ENCODE peak calls at places on chromosomes 2 and 18, in five cellular contexts. M, G, J, F and Z are unnamed samples.

GRCh38 chr2:41242001-41242331 is 790.1 kb upstream of the SLC8A1 start:
- DNase-seq in M (no peak), J (no peak), G (no peak), F (no peak), Z (no peak)

GRCh38 chr18:51066273-51066672 is 36.3 kb downstream of the SMAD4 start:
- DNase-seq in J (no peak), G (no peak), M (no peak), F (no peak), Z (no peak)

GRCh38 chr2:202541137-202541536 is 93.6 kb upstream of the FAM117B start:
- DNase-seq in M (no peak), F (no peak), G (no peak), J (no peak), Z (no peak)

GRCh38 chr18:50610349-50610748 is 50.5 kb downstream of the MAPK4 start:
- DNase-seq in G (peak), F (no peak), J (no peak), M (no peak), Z (no peak)

GRCh38 chr18:3511980-3512379 is 62.0 kb downstream of the TGIF1 start:
- DNase-seq in F (no peak), M (peak), G (no peak), J (no peak), Z (no peak)

GRCh38 chr2:212288308-212288707 is 250.3 kb downstream of the ERBB4 start:
- DNase-seq in J (no peak), G (no peak), F (no peak), M (no peak), Z (no peak)

GRCh38 chr2:221588306-221588985 is 16.3 kb upstream of the EPHA4 start:
- DNase-seq in G (no peak), J (no peak), M (no peak), F (no peak), Z (no peak)

GRCh38 chr2:55843096-55843991 is 80.2 kb downstream of the EFEMP1 start:
- DNase-seq in G (peak), J (peak), M (peak), F (no peak), Z (no peak)

GRCh38 chr2:100731535-100731981 is 88.4 kb upstream of the NPAS2 start:
- DNase-seq in F (no peak), J (no peak), G (no peak), M (no peak), Z (no peak)

GRCh38 chr2:16201876-16202642 is 261.7 kb downstream of the MYCN start:
- DNase-seq in M (no peak), G (no peak), F (no peak), J (peak), Z (no peak)

GRCh38 chr2:80238692-80239469 is 65.7 kb downstream of the LRRTM1 start:
- DNase-seq in F (no peak), G (peak), M (peak), J (peak), Z (peak)

GRCh38 chr2:95025406-95026319 is at the start of gene MAL:
- DNase-seq in J (no peak), G (no peak), F (no peak), M (peak), Z (no peak)

GRCh38 chr2:238220892-238221521 is 17.5 kb upstream of the ILKAP start:
- DNase-seq in M (no peak), G (no peak), F (no peak), J (no peak), Z (no peak)

GRCh38 chr2:26678026-26678425 is 14.5 kb upstream of the KCNK3 start:
- DNase-seq in F (no peak), G (no peak), M (no peak), J (no peak), Z (no peak)

GRCh38 chr18:28512357-28512756 is 335.4 kb upstream of the CDH2 start:
- DNase-seq in F (no peak), G (no peak), J (no peak), M (no peak), Z (no peak)

GRCh38 chr2:127330753-127331152 is 36.8 kb upstream of the ERCC3 start:
- DNase-seq in F (no peak), G (no peak), J (no peak), M (no peak), Z (no peak)

GRCh38 chr2:237201461-237202287 is 116.0 kb downstream of the COPS8 start:
- DNase-seq in J (peak), M (peak), G (no peak), F (no peak), Z (no peak)

GRCh38 chr18:11316546-11316945 is 167.2 kb upstream of the PIEZO2 start:
- DNase-seq in J (no peak), M (no peak), F (no peak), G (no peak), Z (no peak)

GRCh38 chr2:239917957-239918481 is 107.1 kb downstream of the NDUFA10 start:
- DNase-seq in J (no peak), M (no peak), G (no peak), F (no peak), Z (no peak)

GRCh38 chr2:162888641-162889040 is 50.1 kb upstream of the KCNH7 start:
- DNase-seq in F (no peak), J (no peak), G (no peak), M (no peak), Z (no peak)

GRCh38 chr2:148561389-148561788 is 83.2 kb upstream of the EPC2 start:
- DNase-seq in G (no peak), F (no peak), J (no peak), M (no peak), Z (no peak)

GRCh38 chr2:163553601-163554000 is 182.2 kb downstream of the FIGN start:
- DNase-seq in J (no peak), F (no peak), M (no peak), G (no peak), Z (no peak)

GRCh38 chr18:63817441-63818051 is 42.3 kb downstream of the SERPINB7 start:
- DNase-seq in J (no peak), F (no peak), G (no peak), M (peak), Z (no peak)

GRCh38 chr2:222319576-222320440 is 21.0 kb upstream of the PAX3 start:
- DNase-seq in J (no peak), M (peak), F (no peak), G (peak), Z (no peak)

GRCh38 chr2:95034818-95035217 is 9.3 kb downstream of the MAL start:
- DNase-seq in F (no peak), M (no peak), J (no peak), G (no peak), Z (no peak)

GRCh38 chr2:219471476-219472371 is 27.0 kb upstream of the GMPPA start:
- DNase-seq in G (no peak), M (no peak), F (no peak), J (no peak), Z (no peak)

GRCh38 chr2:236369606-236370005 is 105.4 kb upstream of the ASB18 start:
- DNase-seq in G (no peak), J (no peak), F (peak), M (no peak), Z (no peak)

GRCh38 chr2:69138793-69139510 is 126.0 kb downstream of the ANTXR1 start:
- DNase-seq in J (no peak), F (no peak), M (peak), G (no peak), Z (no peak)

GRCh38 chr2:60446413-60447358 is 106.8 kb downstream of the BCL11A start:
- DNase-seq in F (no peak), G (no peak), J (no peak), M (no peak), Z (no peak)

GRCh38 chr2:203583696-203584095 is 48.6 kb upstream of the RAPH1 start:
- DNase-seq in F (no peak), M (peak), J (no peak), G (no peak), Z (no peak)

GRCh38 chr2:205439621-205440020 is 242.7 kb upstream of the NRP2 start:
- DNase-seq in F (no peak), J (no peak), G (no peak), M (no peak), Z (no peak)

GRCh38 chr2:228613133-228613532 is 431.6 kb upstream of the SPHKAP start:
- DNase-seq in G (no peak), M (peak), J (no peak), F (no peak), Z (no peak)